ENCODE peak calls at places on chromosome 18, in five cellular contexts. W, B, Z, M and U are unnamed samples.
A peak's percentile ranks its signal among the peaks of the same experiment; 100 is the strongest.

GRCh38 chr18:8989017-8989416 is 113.5 kb upstream of the NDUFV2 start:
- DNase-seq in W (no peak), B (no peak), Z (no peak), M (no peak), U (no peak)

GRCh38 chr18:3848316-3848715 is 398.3 kb downstream of the TGIF1 start:
- DNase-seq in W (no peak), M (no peak), Z (no peak), B (no peak), U (no peak)

GRCh38 chr18:3619746-3620145 is 169.8 kb downstream of the TGIF1 start:
- DNase-seq in W (no peak), M (no peak), Z (no peak), B (no peak), U (no peak)

GRCh38 chr18:56890632-56891031 is 239.5 kb downstream of the WDR7 start:
- DNase-seq in W (no peak), B (no peak), M (no peak), Z (no peak), U (no peak)

GRCh38 chr18:60235164-60235563 is 137.4 kb downstream of the MC4R start:
- DNase-seq in W (no peak), M (no peak), B (no peak), Z (no peak), U (no peak)

GRCh38 chr18:12048827-12049175 is 44.8 kb upstream of the ANKRD62 start:
- DNase-seq in W (no peak), B (no peak), M (no peak), Z (no peak), U (no peak)

GRCh38 chr18:74942319-74942910 is 266.5 kb downstream of the PTGR3 start:
- DNase-seq in M (no peak), W (peak; percentile 24), Z (no peak), B (no peak), U (no peak)

GRCh38 chr18:500230-500555 is 308 bp downstream of the COLEC12 start:
- DNase-seq in B (no peak), W (no peak), Z (peak; percentile 43), M (no peak), U (no peak)

GRCh38 chr18:44897445-44898215 is 216.9 kb downstream of the SETBP1 start:
- DNase-seq in Z (no peak), W (no peak), M (no peak), B (no peak), U (no peak)

GRCh38 chr18:2050702-2051201 is 520.6 kb downstream of the METTL4 start:
- DNase-seq in B (no peak), M (no peak), W (no peak), Z (no peak), U (no peak)